ENCODE peak calls at places on chromosomes 2 and 18, in six cellular contexts. Q is fibroblast of lung, J is mammary epithelial cell, W is NCI-H1092 treated with DMSO at 0.1 percent for 48 hours, Z is EL, T is fibroblast of villous mesenchyme. M is an unnamed sample.

GRCh38 chr2:13923823-13924222 is 708.7 kb upstream of the LRATD1 start:
- DNase-seq in Q (no peak), J (no peak), W (no peak), Z (no peak), T (no peak), M (no peak)

GRCh38 chr2:235095569-235095968 is 143.8 kb downstream of the SH3BP4 start:
- DNase-seq in Q (peak), J (no peak), W (no peak), Z (peak), T (peak), M (peak)

GRCh38 chr18:78778651-78779050 is 201.0 kb upstream of the SALL3 start:
- DNase-seq in Q (no peak), J (no peak), W (no peak), Z (no peak), T (no peak), M (no peak)

GRCh38 chr2:219451626-219452360 is 17.1 kb downstream of the SPEG start:
- DNase-seq in Q (peak), J (no peak), W (peak), Z (peak), T (no peak), M (peak)

GRCh38 chr2:88492002-88492401 is 39.5 kb upstream of the FOXI3 start:
- DNase-seq in Q (no peak), J (peak), W (no peak), Z (no peak), T (no peak), M (no peak)

GRCh38 chr2:95539836-95540235 is 52.0 kb upstream of the TRIM43 start:
- DNase-seq in Q (no peak), J (no peak), W (no peak), Z (no peak), T (no peak), M (no peak)

GRCh38 chr2:104733544-104733943 is 120.4 kb upstream of the POU3F3 start:
- DNase-seq in Q (no peak), J (no peak), W (no peak), Z (no peak), T (no peak), M (no peak)

GRCh38 chr2:17943444-17943843 is 65.0 kb downstream of the KCNS3 start:
- DNase-seq in Q (no peak), J (no peak), W (no peak), Z (no peak), T (no peak), M (no peak)

GRCh38 chr2:176163655-176164021 is 6.5 kb downstream of the HOXD3 start:
- DNase-seq in Q (no peak), J (no peak), W (no peak), Z (no peak), T (no peak), M (no peak)

GRCh38 chr18:12403601-12404506 is 3.9 kb upstream of the PRELID3A start:
- DNase-seq in Q (peak), J (peak), W (no peak), Z (peak), T (peak), M (peak)

GRCh38 chr2:70627499-70627898 is 73.9 kb upstream of the TGFA start:
- DNase-seq in Q (peak), J (no peak), W (peak), Z (no peak), T (peak), M (peak)

GRCh38 chr18:22503803-22504202 is 86.1 kb upstream of the CTAGE1 start:
- DNase-seq in Q (peak), J (no peak), W (no peak), Z (peak), T (peak), M (peak)

GRCh38 chr2:11744631-11745394 is 1.6 kb upstream of the LPIN1 start:
- DNase-seq in Q (peak), J (no peak), W (peak), Z (peak), T (peak), M (peak)

GRCh38 chr2:103132536-103133217 is 370.8 kb downstream of the TMEM182 start:
- DNase-seq in Q (no peak), J (no peak), W (no peak), Z (no peak), T (no peak), M (no peak)

GRCh38 chr2:170815746-170816498 is 765 bp upstream of the GAD1 start:
- DNase-seq in Q (peak), J (peak), W (peak), Z (peak), T (peak), M (peak)

GRCh38 chr2:209702775-209703174 is 68.9 kb upstream of the UNC80 start:
- DNase-seq in Q (no peak), J (no peak), W (no peak), Z (no peak), T (no peak), M (no peak)

GRCh38 chr2:236744316-236745105 is 174.9 kb downstream of the ACKR3 start:
- DNase-seq in Q (peak), J (peak), W (no peak), Z (peak), T (peak), M (peak)

GRCh38 chr2:228447266-228447915 is 265.9 kb upstream of the SPHKAP start:
- DNase-seq in Q (no peak), J (peak), W (peak), Z (peak), T (no peak), M (no peak)

GRCh38 chr2:210617732-210618330 is 61.4 kb downstream of the CPS1 start:
- DNase-seq in Q (peak), J (peak), W (peak), Z (peak), T (peak), M (peak)

GRCh38 chr18:45255142-45255890 is 360.0 kb upstream of the SLC14A2 start:
- DNase-seq in Q (peak), J (peak), W (peak), Z (peak), T (peak), M (peak)